ENCODE peak calls at places on chromosomes 7 and 10, in four cellular contexts. F, I, W and Q are unnamed samples. For H3K9me3, the result is how much of the 10 kb centered on the place peaks cover.

GRCh38 chr7:79282882-79283602 is 170.4 kb downstream of the MAGI2 start:
- DNase-seq in F (no peak), I (no peak), W (no peak), Q (no peak)

GRCh38 chr7:50632561-50633413 is 67.6 kb upstream of the DDC start:
- DNase-seq in W (peak), F (no peak), I (peak), Q (peak)

GRCh38 chr7:4416436-4417092 is 265.5 kb upstream of the FOXK1 start:
- DNase-seq in I (no peak), F (no peak), W (no peak), Q (no peak)

GRCh38 chr10:100718197-100718742 is 27.1 kb upstream of the PAX2 start:
- DNase-seq in W (no peak), I (no peak), F (no peak), Q (no peak)

GRCh38 chr10:27746364-27747095 is 911 bp upstream of the MKX start:
- DNase-seq in I (no peak), F (no peak), W (no peak), Q (no peak)

GRCh38 chr7:140924019-140924820 is 509 bp downstream of the BRAF start:
- DNase-seq in F (peak), I (peak), W (peak), Q (peak)

GRCh38 chr7:156327916-156328315 is 312.7 kb upstream of the RNF32 start:
- DNase-seq in I (no peak), F (no peak), W (no peak), Q (no peak)

GRCh38 chr10:119111968-119112515 is 8.1 kb downstream of the DENND10 start:
- DNase-seq in F (no peak), I (no peak), W (no peak), Q (no peak)

GRCh38 chr7:598899-599298 is 79.3 kb upstream of the PDGFA start:
- DNase-seq in I (no peak), F (no peak), W (no peak), Q (no peak)

GRCh38 chr10:122165914-122166313 is 105.2 kb upstream of the BTBD16 start:
- DNase-seq in F (no peak), W (no peak), I (no peak), Q (no peak)

GRCh38 chr7:767941-768729 is 41.1 kb upstream of the PRKAR1B start:
- DNase-seq in W (peak), I (no peak), F (no peak), Q (no peak)

GRCh38 chr10:18140149-18140956 is at the start of gene CACNB2:
- DNase-seq in I (peak), F (no peak), W (no peak), Q (no peak)

GRCh38 chr7:29156798-29157461 is 10.6 kb upstream of the CPVL start:
- DNase-seq in W (no peak), F (no peak), I (no peak), Q (no peak)

GRCh38 chr7:82615527-82615926 is 171.9 kb upstream of the CACNA2D1 start:
- DNase-seq in I (no peak), F (no peak), W (no peak), Q (no peak)

GRCh38 chr10:109783286-109783685 is 140.0 kb downstream of the XPNPEP1 start:
- DNase-seq in W (no peak), I (no peak), F (no peak), Q (no peak)

GRCh38 chr7:42389697-42390096 is 152.7 kb upstream of the GLI3 start:
- DNase-seq in I (no peak), W (no peak), F (no peak), Q (no peak)

GRCh38 chr7:158280467-158281154 is 307.0 kb downstream of the PTPRN2 start:
- DNase-seq in F (no peak), W (no peak), I (no peak), Q (no peak)
- H3K9me3 ChIP-seq in F (under half), W (under half), I (under half), Q (under half)

GRCh38 chr10:95405655-95406054 is 114.9 kb upstream of the PDLIM1 start:
- DNase-seq in I (no peak), W (no peak), F (no peak), Q (no peak)

GRCh38 chr10:95407546-95407945 is 116.7 kb upstream of the PDLIM1 start:
- DNase-seq in I (no peak), F (no peak), W (no peak), Q (no peak)

GRCh38 chr10:95408148-95408930 is 117.5 kb upstream of the PDLIM1 start:
- DNase-seq in F (no peak), I (no peak), W (no peak), Q (no peak)

GRCh38 chr10:95404864-95405263 is 114.1 kb upstream of the PDLIM1 start:
- DNase-seq in F (no peak), I (no peak), W (no peak), Q (no peak)

GRCh38 chr10:95406651-95407280 is 116.0 kb upstream of the PDLIM1 start:
- DNase-seq in I (peak), W (no peak), F (no peak), Q (no peak)
- H3K27ac ChIP-seq in I (peak), W (no peak), F (peak), Q (no peak)

GRCh38 chr10:76037531-76037930 is 606.1 kb downstream of the LRMDA start:
- DNase-seq in I (no peak), F (no peak), W (no peak), Q (no peak)

GRCh38 chr10:76035010-76035727 is 603.7 kb downstream of the LRMDA start:
- DNase-seq in I (no peak), F (no peak), W (no peak), Q (no peak)

GRCh38 chr10:76035728-76036409 is 604.4 kb downstream of the LRMDA start:
- DNase-seq in F (no peak), I (no peak), W (no peak), Q (no peak)

GRCh38 chr10:76036962-76037361 is 605.5 kb downstream of the LRMDA start:
- DNase-seq in I (no peak), W (no peak), F (no peak), Q (no peak)

GRCh38 chr10:76036410-76036940 is 605.1 kb downstream of the LRMDA start:
- DNase-seq in W (peak), I (peak), F (no peak), Q (no peak)
- H3K4me3 ChIP-seq in W (no peak), I (peak), F (no peak), Q (no peak)

GRCh38 chr10:43482319-43483078 is 45.6 kb downstream of the ZNF487 start:
- DNase-seq in I (no peak), F (no peak), W (no peak), Q (no peak)

GRCh38 chr10:43479275-43479674 is 42.4 kb downstream of the ZNF487 start:
- DNase-seq in W (no peak), I (no peak), F (no peak), Q (no peak)
- H3K9me3 ChIP-seq in W (under half), I (under half), F (under half), Q (under half)

GRCh38 chr10:69345402-69345801 is 67.1 kb downstream of the HK1 start:
- DNase-seq in W (no peak), I (peak), F (no peak), Q (no peak)

GRCh38 chr10:69346776-69347175 is 68.5 kb downstream of the HK1 start:
- DNase-seq in I (no peak), W (no peak), F (no peak), Q (no peak)

GRCh38 chr10:69343905-69344304 is 65.6 kb downstream of the HK1 start:
- DNase-seq in W (no peak), I (no peak), F (no peak), Q (no peak)

GRCh38 chr10:69344591-69345244 is 66.4 kb downstream of the HK1 start:
- DNase-seq in F (no peak), W (no peak), I (no peak), Q (peak)

GRCh38 chr10:69345890-69346474 is 67.7 kb downstream of the HK1 start:
- DNase-seq in W (no peak), F (no peak), I (no peak), Q (no peak)
- H3K27ac ChIP-seq in W (peak), F (peak), I (peak), Q (peak)

DNA sequence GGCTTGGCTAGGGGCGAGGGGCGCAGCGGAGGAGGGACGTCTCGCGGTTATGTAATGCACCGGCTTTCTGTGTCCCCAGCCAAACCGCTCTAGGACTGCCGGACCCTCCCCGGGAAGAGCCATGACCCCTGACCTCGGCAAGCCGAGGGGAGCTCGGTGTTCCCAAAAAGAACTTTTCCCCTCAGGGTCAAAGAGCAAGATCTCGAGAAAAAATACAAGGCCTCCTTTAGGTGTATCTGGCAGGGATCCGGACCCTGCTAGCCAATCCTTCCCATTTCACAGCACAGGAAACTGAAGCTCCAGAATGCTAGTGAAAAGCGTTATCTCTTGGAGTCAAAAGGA is 590 bp upstream of the SLC16A12 start:
- DNase-seq in I (no peak), W (no peak), F (no peak), Q (no peak)
- H3K4me3 ChIP-seq in I (peak), W (no peak), F (peak), Q (no peak)

DNA sequence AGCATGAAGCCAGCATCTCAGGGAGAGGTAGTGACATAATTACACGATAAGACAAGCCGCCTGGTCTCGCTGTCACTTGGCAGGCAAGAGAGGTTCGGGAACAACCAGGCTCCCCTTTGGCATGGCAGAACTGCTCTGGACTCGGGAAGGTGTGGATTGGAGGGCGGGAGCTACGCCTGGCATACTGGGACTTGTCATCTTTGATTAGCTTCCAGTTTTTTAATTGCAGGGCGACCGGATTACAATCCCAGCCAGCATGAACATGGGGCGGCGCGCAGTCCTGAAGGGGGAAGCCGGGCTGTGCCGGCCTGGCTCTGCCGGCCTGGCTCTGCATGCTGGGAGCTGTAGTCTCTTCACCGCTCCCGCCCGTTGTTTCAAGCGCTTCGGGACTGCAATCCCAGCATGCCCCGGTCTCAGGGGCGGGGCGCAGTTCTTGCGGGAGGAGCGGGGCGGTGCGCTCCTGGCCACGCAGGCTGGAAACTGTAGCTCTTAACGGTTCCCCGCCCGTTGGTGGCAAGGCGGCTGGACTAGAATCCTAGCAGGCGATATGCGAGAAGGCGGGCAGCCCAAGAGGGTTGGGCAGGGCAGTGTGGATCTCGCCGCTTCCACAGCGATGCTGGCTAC is 45.5 kb upstream of the ZNF716 start:
- DNase-seq in W (no peak), I (peak), F (no peak), Q (no peak)
- H3K9me3 ChIP-seq in W (under half), I (under half), F (under half), Q (under half)

GRCh38 chr10:21499580-21499909 is 25.9 kb downstream of the SKIDA1 start:
- DNase-seq in W (no peak), I (no peak), F (no peak), Q (no peak)

GRCh38 chr10:21498977-21499376 is 26.5 kb downstream of the SKIDA1 start:
- DNase-seq in F (no peak), W (no peak), I (no peak), Q (no peak)

GRCh38 chr10:21501109-21501508 is 24.4 kb downstream of the SKIDA1 start:
- DNase-seq in I (no peak), F (no peak), W (no peak), Q (no peak)

GRCh38 chr10:21500578-21500910 is 24.9 kb downstream of the SKIDA1 start:
- DNase-seq in I (no peak), F (no peak), W (no peak), Q (no peak)

GRCh38 chr10:21499910-21500577 is 25.4 kb downstream of the SKIDA1 start:
- DNase-seq in I (peak), W (no peak), F (no peak), Q (no peak)
- H3K27ac ChIP-seq in I (no peak), W (no peak), F (no peak), Q (no peak)

GRCh38 chr10:49831352-49832040 is 69.4 kb upstream of the OGDHL start:
- DNase-seq in I (no peak), W (no peak), F (no peak), Q (no peak)
- H3K4me3 ChIP-seq in I (no peak), W (no peak), F (no peak), Q (no peak)

GRCh38 chr7:158970132-158970531 is 113.8 kb downstream of the DYNC2I1 start:
- DNase-seq in W (no peak), I (no peak), F (no peak), Q (no peak)

GRCh38 chr7:158971214-158971613 is 114.9 kb downstream of the DYNC2I1 start:
- DNase-seq in I (no peak), F (no peak), W (no peak), Q (no peak)

GRCh38 chr7:158963780-158964222 is 107.4 kb downstream of the DYNC2I1 start:
- DNase-seq in W (no peak), I (no peak), F (no peak), Q (no peak)

DNA sequence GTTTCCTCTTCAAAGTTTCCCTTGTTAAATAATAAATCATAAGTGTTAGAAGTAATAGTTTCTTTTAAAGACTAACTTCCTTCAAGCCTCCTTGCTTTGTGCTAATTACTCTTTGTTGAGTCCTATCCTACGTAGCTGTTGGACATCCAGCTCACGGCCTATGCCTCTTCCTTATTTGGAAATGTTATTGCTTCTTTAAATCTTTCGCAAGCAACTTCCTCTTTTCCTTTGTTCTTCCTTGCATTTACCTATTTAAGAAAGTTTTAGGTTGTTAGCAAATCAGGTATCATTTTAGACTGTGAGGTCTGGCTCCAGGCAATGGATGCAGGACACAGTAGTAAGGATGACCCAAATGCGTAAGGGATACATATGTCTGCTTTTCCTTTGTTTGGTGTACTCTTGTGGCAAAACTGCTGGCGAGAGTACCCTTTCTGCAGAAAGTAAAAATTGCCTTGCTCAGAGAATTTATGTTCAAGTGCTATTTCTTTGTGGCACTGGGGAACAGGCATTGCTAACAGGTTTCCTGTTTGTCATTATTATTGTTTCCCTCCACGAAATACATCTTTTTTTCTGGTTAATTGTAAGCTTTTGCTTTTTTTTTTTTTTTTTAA is 110.5 kb downstream of the DYNC2I1 start:
- DNase-seq in I (no peak), W (no peak), F (no peak), Q (no peak)
- H3K9me3 ChIP-seq in I (under half), W (under half), F (under half), Q (under half)